ENCODE peak calls at places on chromosomes 2 and 18, in five cellular contexts. One of them, this sample, is unnamed.
A peak's percentile ranks its signal among the peaks of the same experiment; 100 is the strongest.

GRCh38 chr2:18284331-18284730 is 276.1 kb downstream of the RDH14 start:
- DNase-seq in spleen: no peak
- DNase-seq in OCI-LY7: no peak
- DNase-seq in astrocyte of the spinal cord: no peak
- DNase-seq in fibroblast of lung: no peak
- DNase-seq in this sample: no peak

GRCh38 chr18:34767601-34768027 is 57.5 kb downstream of the DTNA start:
- DNase-seq in spleen: no peak
- DNase-seq in OCI-LY7: no peak
- DNase-seq in astrocyte of the spinal cord: peak; percentile 88
- DNase-seq in fibroblast of lung: peak; percentile 82
- DNase-seq in this sample: peak; percentile 74

GRCh38 chr2:186486651-186487647 is 889 bp downstream of the ZC3H15 start:
- DNase-seq in spleen: no peak
- DNase-seq in OCI-LY7: peak; percentile 11
- DNase-seq in astrocyte of the spinal cord: peak; percentile 18
- DNase-seq in fibroblast of lung: peak; percentile 37
- DNase-seq in this sample: peak; percentile 41

GRCh38 chr18:69853061-69853460 is 94.6 kb downstream of the CD226 start:
- DNase-seq in spleen: no peak
- DNase-seq in OCI-LY7: no peak
- DNase-seq in astrocyte of the spinal cord: no peak
- DNase-seq in fibroblast of lung: peak; percentile 55
- DNase-seq in this sample: peak; percentile 34

GRCh38 chr18:33495278-33495677 is 54.8 kb upstream of the CCDC178 start:
- DNase-seq in spleen: no peak
- DNase-seq in OCI-LY7: peak; percentile 10
- DNase-seq in astrocyte of the spinal cord: peak; percentile 64
- DNase-seq in fibroblast of lung: peak; percentile 81
- DNase-seq in this sample: peak; percentile 36

GRCh38 chr2:16475581-16475980 is 190.1 kb downstream of the CYRIA start:
- DNase-seq in spleen: no peak
- DNase-seq in OCI-LY7: no peak
- DNase-seq in astrocyte of the spinal cord: no peak
- DNase-seq in fibroblast of lung: no peak
- DNase-seq in this sample: no peak

GRCh38 chr2:27527182-27527581 is 30.5 kb downstream of the GCKR start:
- DNase-seq in spleen: no peak
- DNase-seq in OCI-LY7: no peak
- DNase-seq in astrocyte of the spinal cord: no peak
- DNase-seq in fibroblast of lung: no peak
- DNase-seq in this sample: no peak

GRCh38 chr2:226114436-226114835 is 685.2 kb downstream of the IRS1 start:
- DNase-seq in spleen: no peak
- DNase-seq in OCI-LY7: no peak
- DNase-seq in astrocyte of the spinal cord: peak; percentile 22
- DNase-seq in fibroblast of lung: peak; percentile 63
- DNase-seq in this sample: no peak

GRCh38 chr2:11995381-11995947 is 249.0 kb downstream of the LPIN1 start:
- DNase-seq in spleen: no peak
- DNase-seq in OCI-LY7: no peak
- DNase-seq in astrocyte of the spinal cord: peak; percentile 68
- DNase-seq in fibroblast of lung: no peak
- DNase-seq in this sample: peak; percentile 21

GRCh38 chr2:210558708-210559107 is 2.3 kb downstream of the CPS1 start:
- DNase-seq in spleen: no peak
- DNase-seq in OCI-LY7: no peak
- DNase-seq in astrocyte of the spinal cord: no peak
- DNase-seq in fibroblast of lung: no peak
- DNase-seq in this sample: no peak

GRCh38 chr2:228700638-228701037 is 519.2 kb upstream of the SPHKAP start:
- DNase-seq in spleen: no peak
- DNase-seq in OCI-LY7: no peak
- DNase-seq in astrocyte of the spinal cord: peak; percentile 87
- DNase-seq in fibroblast of lung: peak; percentile 85
- DNase-seq in this sample: peak; percentile 83

GRCh38 chr2:209307161-209308001 is 116.5 kb upstream of the MAP2 start:
- DNase-seq in spleen: no peak
- DNase-seq in OCI-LY7: no peak
- DNase-seq in astrocyte of the spinal cord: no peak
- DNase-seq in fibroblast of lung: no peak
- DNase-seq in this sample: no peak

GRCh38 chr2:10502803-10503107 is 54.6 kb upstream of the ODC1 start:
- DNase-seq in spleen: no peak
- DNase-seq in OCI-LY7: no peak
- DNase-seq in astrocyte of the spinal cord: no peak
- DNase-seq in fibroblast of lung: no peak
- DNase-seq in this sample: no peak

GRCh38 chr2:43255249-43255960 is 29.0 kb upstream of the ZFP36L2 start:
- DNase-seq in spleen: no peak
- DNase-seq in OCI-LY7: no peak
- DNase-seq in astrocyte of the spinal cord: peak; percentile 79
- DNase-seq in fibroblast of lung: no peak
- DNase-seq in this sample: no peak

GRCh38 chr2:191946471-191947182 is 99.7 kb upstream of the CAVIN2 start:
- DNase-seq in spleen: no peak
- DNase-seq in OCI-LY7: no peak
- DNase-seq in astrocyte of the spinal cord: no peak
- DNase-seq in fibroblast of lung: no peak
- DNase-seq in this sample: no peak

GRCh38 chr2:120617055-120617454 is 118.6 kb upstream of the GLI2 start:
- DNase-seq in spleen: peak; percentile 36
- DNase-seq in OCI-LY7: no peak
- DNase-seq in astrocyte of the spinal cord: no peak
- DNase-seq in fibroblast of lung: no peak
- DNase-seq in this sample: no peak

GRCh38 chr18:70421471-70421870 is 132.6 kb downstream of the SOCS6 start:
- DNase-seq in spleen: no peak
- DNase-seq in OCI-LY7: no peak
- DNase-seq in astrocyte of the spinal cord: peak; percentile 61
- DNase-seq in fibroblast of lung: no peak
- DNase-seq in this sample: no peak

GRCh38 chr18:78659748-78660147 is 319.9 kb upstream of the SALL3 start:
- DNase-seq in spleen: no peak
- DNase-seq in OCI-LY7: no peak
- DNase-seq in astrocyte of the spinal cord: no peak
- DNase-seq in fibroblast of lung: no peak
- DNase-seq in this sample: no peak

GRCh38 chr2:240991378-240992263 is 6.8 kb upstream of the SNED1 start:
- DNase-seq in spleen: peak; percentile 89
- DNase-seq in OCI-LY7: no peak
- DNase-seq in astrocyte of the spinal cord: peak; percentile 97
- DNase-seq in fibroblast of lung: peak; percentile 97
- DNase-seq in this sample: peak; percentile 83

GRCh38 chr2:85418132-85419008 is at the start of gene SH2D6:
- DNase-seq in spleen: peak; percentile 96
- DNase-seq in OCI-LY7: peak; percentile 89
- DNase-seq in astrocyte of the spinal cord: peak; percentile 85
- DNase-seq in fibroblast of lung: peak; percentile 85
- DNase-seq in this sample: peak; percentile 86

GRCh38 chr2:196125596-196125995 is 45.8 kb downstream of the STK17B start:
- DNase-seq in spleen: no peak
- DNase-seq in OCI-LY7: no peak
- DNase-seq in astrocyte of the spinal cord: no peak
- DNase-seq in fibroblast of lung: no peak
- DNase-seq in this sample: peak; percentile 21

GRCh38 chr2:196123679-196124373 is 47.6 kb downstream of the STK17B start:
- DNase-seq in spleen: no peak
- DNase-seq in OCI-LY7: no peak
- DNase-seq in astrocyte of the spinal cord: peak; percentile 58
- DNase-seq in fibroblast of lung: peak; percentile 52
- DNase-seq in this sample: peak; percentile 77

GRCh38 chr2:196119926-196120325 is 51.3 kb upstream of the DNAH7 start:
- DNase-seq in spleen: no peak
- DNase-seq in OCI-LY7: no peak
- DNase-seq in astrocyte of the spinal cord: no peak
- DNase-seq in fibroblast of lung: no peak
- DNase-seq in this sample: no peak
- H3K4me3 ChIP-seq in spleen: no peak overlapping the region
- H3K4me3 ChIP-seq in OCI-LY7: no peak overlapping the region
- H3K4me3 ChIP-seq in astrocyte of the spinal cord: no peak overlapping the region
- H3K4me3 ChIP-seq in fibroblast of lung: no peak overlapping the region
- H3K4me3 ChIP-seq in this sample: no peak overlapping the region

DNA sequence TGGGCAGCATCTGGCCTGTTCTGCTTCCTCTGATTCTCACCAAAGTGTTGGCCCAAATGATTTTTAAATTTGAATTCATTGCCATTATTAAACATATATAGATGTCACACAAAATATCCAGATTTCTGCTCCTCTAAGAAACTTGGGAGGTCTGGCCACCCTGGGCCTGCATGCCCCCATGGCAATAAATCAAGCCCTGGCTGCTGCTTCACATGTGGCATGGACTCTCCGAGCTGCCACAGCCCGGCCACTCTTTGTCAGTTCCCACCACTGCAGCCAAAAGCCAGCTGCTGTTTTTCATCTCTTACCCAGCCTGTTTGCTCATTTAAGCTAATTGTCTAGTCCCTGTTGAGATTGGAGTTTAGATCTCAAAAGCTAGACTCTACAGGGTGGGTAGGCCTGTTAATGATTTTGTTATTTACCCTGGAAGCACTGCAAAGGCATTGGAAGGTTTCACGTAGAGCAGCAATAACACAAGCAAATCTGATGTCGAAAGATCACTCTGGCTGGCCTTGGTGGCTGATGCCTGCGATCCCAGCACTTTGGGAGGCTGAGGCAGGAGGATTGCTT is 20.9 kb upstream of the ANXA4 start:
- DNase-seq in spleen: no peak
- DNase-seq in OCI-LY7: no peak
- DNase-seq in astrocyte of the spinal cord: no peak
- DNase-seq in fibroblast of lung: no peak
- DNase-seq in this sample: no peak
- TF ChIP-seq CTCF in spleen: no peak
- TF ChIP-seq CTCF in OCI-LY7: no peak
- TF ChIP-seq CTCF in astrocyte of the spinal cord: no peak
- TF ChIP-seq CTCF in fibroblast of lung: no peak
- TF ChIP-seq CTCF in this sample: no peak

GRCh38 chr2:215503381-215503780 is 67.5 kb upstream of the FN1 start:
- DNase-seq in spleen: no peak
- DNase-seq in OCI-LY7: no peak
- DNase-seq in astrocyte of the spinal cord: no peak
- DNase-seq in fibroblast of lung: peak; percentile 33
- DNase-seq in this sample: peak; percentile 71
- H3K4me3 ChIP-seq in spleen: no peak overlapping the region
- H3K4me3 ChIP-seq in OCI-LY7: no peak overlapping the region
- H3K4me3 ChIP-seq in astrocyte of the spinal cord: no peak overlapping the region
- H3K4me3 ChIP-seq in fibroblast of lung: no peak overlapping the region
- H3K4me3 ChIP-seq in this sample: no peak overlapping the region

GRCh38 chr2:218583983-218584850 is 15.6 kb downstream of the CNOT9 start:
- DNase-seq in spleen: no peak
- DNase-seq in OCI-LY7: no peak
- DNase-seq in astrocyte of the spinal cord: no peak
- DNase-seq in fibroblast of lung: no peak
- DNase-seq in this sample: no peak
- TF ChIP-seq CTCF in spleen: no peak
- TF ChIP-seq CTCF in OCI-LY7: peak; percentile 41
- TF ChIP-seq CTCF in astrocyte of the spinal cord: no peak
- TF ChIP-seq CTCF in fibroblast of lung: no peak
- TF ChIP-seq CTCF in this sample: no peak

GRCh38 chr18:59268127-59268721 is 5.0 kb downstream of the RAX start:
- DNase-seq in spleen: peak; percentile 41
- DNase-seq in OCI-LY7: no peak
- DNase-seq in astrocyte of the spinal cord: no peak
- DNase-seq in fibroblast of lung: no peak
- DNase-seq in this sample: no peak

GRCh38 chr18:59268722-59269562 is 4.3 kb downstream of the RAX start:
- DNase-seq in spleen: peak; percentile 75
- DNase-seq in OCI-LY7: no peak
- DNase-seq in astrocyte of the spinal cord: no peak
- DNase-seq in fibroblast of lung: peak; percentile 25
- DNase-seq in this sample: peak; percentile 20

GRCh38 chr18:59271606-59272220 is 1.5 kb downstream of the RAX start:
- DNase-seq in spleen: peak; percentile 31
- DNase-seq in OCI-LY7: no peak
- DNase-seq in astrocyte of the spinal cord: no peak
- DNase-seq in fibroblast of lung: no peak
- DNase-seq in this sample: no peak

GRCh38 chr18:59270689-59271257 is 2.5 kb downstream of the RAX start:
- DNase-seq in spleen: peak; percentile 18
- DNase-seq in OCI-LY7: no peak
- DNase-seq in astrocyte of the spinal cord: no peak
- DNase-seq in fibroblast of lung: no peak
- DNase-seq in this sample: no peak

DNA sequence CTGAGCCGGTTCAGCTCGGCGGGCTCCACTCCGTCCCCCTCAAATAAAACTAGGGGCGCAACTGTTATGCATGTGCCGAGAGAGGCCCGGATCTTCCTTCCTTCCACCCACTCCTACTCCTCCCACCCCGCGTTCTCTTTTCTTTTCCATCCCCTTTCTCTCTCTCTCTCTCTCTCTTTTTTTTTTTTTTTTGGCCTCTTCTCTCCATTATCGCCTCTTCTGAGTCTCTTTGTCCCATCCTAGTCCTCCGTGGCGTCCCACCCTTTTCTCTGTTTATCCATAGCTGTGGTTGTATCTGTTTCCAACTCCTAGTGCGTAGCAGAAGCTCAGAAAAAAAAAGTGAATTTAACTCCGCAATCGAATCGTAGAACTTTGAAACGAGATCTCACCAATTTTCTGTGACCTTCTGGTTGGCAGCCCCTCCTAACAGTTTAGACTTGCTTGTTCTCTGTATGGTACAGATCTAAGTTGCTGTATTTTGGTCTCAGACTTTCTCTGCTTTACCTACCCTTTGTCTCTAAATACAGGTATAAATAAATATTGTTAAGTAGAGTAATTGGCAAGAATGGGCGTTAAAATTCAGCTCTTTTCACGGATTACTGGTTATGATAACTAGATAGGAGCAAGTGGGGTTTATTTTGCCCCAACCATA is 3.6 kb downstream of the RAX start:
- DNase-seq in spleen: no peak
- DNase-seq in OCI-LY7: no peak
- DNase-seq in astrocyte of the spinal cord: no peak
- DNase-seq in fibroblast of lung: no peak
- DNase-seq in this sample: no peak
- H3K4me3 ChIP-seq in spleen: peak overlapping the region; percentile 21
- H3K4me3 ChIP-seq in OCI-LY7: no peak overlapping the region
- H3K4me3 ChIP-seq in astrocyte of the spinal cord: no peak overlapping the region
- H3K4me3 ChIP-seq in fibroblast of lung: no peak overlapping the region
- H3K4me3 ChIP-seq in this sample: no peak overlapping the region

DNA sequence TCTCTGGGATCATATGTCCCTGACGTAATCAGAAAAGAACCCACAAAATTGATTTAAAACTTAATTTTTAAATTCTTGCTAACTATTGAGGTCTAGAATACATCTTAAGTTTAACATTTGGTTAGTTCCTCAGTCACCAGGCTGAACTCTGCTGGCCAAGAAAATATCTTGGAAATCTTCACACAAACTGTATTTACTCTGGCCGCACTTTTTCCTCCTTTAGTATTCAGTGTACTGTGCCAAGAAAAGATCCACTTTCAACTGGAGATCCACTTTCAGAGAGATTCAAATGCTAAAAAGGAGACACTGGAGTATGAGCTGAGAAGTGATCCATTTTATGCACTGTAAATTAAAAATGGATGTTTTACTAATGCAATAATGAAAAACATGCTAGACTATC is 98.1 kb downstream of the ANTXR1 start:
- DNase-seq in spleen: no peak
- DNase-seq in OCI-LY7: no peak
- DNase-seq in astrocyte of the spinal cord: no peak
- DNase-seq in fibroblast of lung: no peak
- DNase-seq in this sample: no peak
- TF ChIP-seq CTCF in spleen: no peak
- TF ChIP-seq CTCF in OCI-LY7: no peak
- TF ChIP-seq CTCF in astrocyte of the spinal cord: no peak
- TF ChIP-seq CTCF in fibroblast of lung: no peak
- TF ChIP-seq CTCF in this sample: no peak

This sample was measured in fibroblast of villous mesenchyme.